ENCODE peak calls at places on chromosomes 12 and 14, in seven cellular contexts. One of them, this sample, is unnamed. For H3K4me1 and H3K9me3, the result is how much of the 10 kb centered on the place peaks cover.

GRCh38 chr12:123063535-123063934 is 83.1 kb downstream of the ARL6IP4 start:
- DNase-seq in HCT116: no peak
- DNase-seq in HepG2: peak
- DNase-seq in H1: peak
- DNase-seq in SK-N-SH: peak
- DNase-seq in K562: peak
- DNase-seq in GM12878: no peak
- DNase-seq in this sample: peak

GRCh38 chr14:45891417-45892080 is 638.5 kb upstream of the MIS18BP1 start:
- DNase-seq in HCT116: no peak
- DNase-seq in HepG2: no peak
- DNase-seq in H1: peak
- DNase-seq in SK-N-SH: no peak
- DNase-seq in K562: no peak
- DNase-seq in GM12878: no peak
- DNase-seq in this sample: no peak

GRCh38 chr14:24110485-24110884 is 4.1 kb upstream of the DCAF11 start:
- DNase-seq in HCT116: no peak
- DNase-seq in HepG2: no peak
- DNase-seq in H1: no peak
- DNase-seq in SK-N-SH: no peak
- DNase-seq in K562: no peak
- DNase-seq in GM12878: no peak
- DNase-seq in this sample: no peak

GRCh38 chr14:95686935-95687334 is 709 bp downstream of the TCL1B start:
- DNase-seq in HCT116: no peak
- DNase-seq in HepG2: no peak
- DNase-seq in H1: no peak
- DNase-seq in SK-N-SH: no peak
- DNase-seq in K562: no peak
- DNase-seq in GM12878: no peak
- DNase-seq in this sample: no peak

GRCh38 chr12:91106283-91106682 is 5.0 kb downstream of the LUM start:
- DNase-seq in HCT116: no peak
- DNase-seq in HepG2: no peak
- DNase-seq in H1: no peak
- DNase-seq in SK-N-SH: no peak
- DNase-seq in K562: no peak
- DNase-seq in GM12878: no peak
- DNase-seq in this sample: no peak

GRCh38 chr12:2643736-2644135 is 151.0 kb upstream of the FKBP4 start:
- DNase-seq in HCT116: no peak
- DNase-seq in HepG2: no peak
- DNase-seq in H1: no peak
- DNase-seq in SK-N-SH: no peak
- DNase-seq in K562: no peak
- DNase-seq in GM12878: no peak
- DNase-seq in this sample: no peak

GRCh38 chr12:103786201-103786600 is 54.8 kb downstream of the NT5DC3 start:
- DNase-seq in HCT116: no peak
- DNase-seq in HepG2: no peak
- DNase-seq in H1: no peak
- DNase-seq in SK-N-SH: no peak
- DNase-seq in K562: no peak
- DNase-seq in GM12878: no peak
- DNase-seq in this sample: no peak

GRCh38 chr14:59359451-59360124 is 105.6 kb downstream of the GPR135 start:
- DNase-seq in HCT116: no peak
- DNase-seq in HepG2: no peak
- DNase-seq in H1: no peak
- DNase-seq in SK-N-SH: no peak
- DNase-seq in K562: no peak
- DNase-seq in GM12878: peak
- DNase-seq in this sample: no peak

GRCh38 chr12:48988030-48988649 is 10.0 kb downstream of the WNT1 start:
- DNase-seq in HCT116: no peak
- DNase-seq in HepG2: peak
- DNase-seq in H1: peak
- DNase-seq in SK-N-SH: peak
- DNase-seq in K562: peak
- DNase-seq in GM12878: no peak
- DNase-seq in this sample: no peak

GRCh38 chr12:50985322-50985721 is 33.0 kb downstream of the HIGD1C start:
- DNase-seq in HCT116: peak
- DNase-seq in HepG2: peak
- DNase-seq in H1: no peak
- DNase-seq in SK-N-SH: no peak
- DNase-seq in K562: no peak
- DNase-seq in GM12878: no peak
- DNase-seq in this sample: no peak

GRCh38 chr14:102917469-102918211 is 4.8 kb upstream of the AMN start:
- DNase-seq in HCT116: peak
- DNase-seq in HepG2: peak
- DNase-seq in H1: peak
- DNase-seq in SK-N-SH: peak
- DNase-seq in K562: peak
- DNase-seq in GM12878: no peak
- DNase-seq in this sample: no peak

GRCh38 chr12:21764063-21764462 is 10.4 kb downstream of the KCNJ8 start:
- DNase-seq in HCT116: no peak
- DNase-seq in HepG2: no peak
- DNase-seq in H1: no peak
- DNase-seq in SK-N-SH: no peak
- DNase-seq in K562: no peak
- DNase-seq in GM12878: no peak
- DNase-seq in this sample: no peak

GRCh38 chr12:50024804-50025186 is 499 bp downstream of the RACGAP1 start:
- DNase-seq in HCT116: no peak
- DNase-seq in HepG2: no peak
- DNase-seq in H1: no peak
- DNase-seq in SK-N-SH: no peak
- DNase-seq in K562: peak
- DNase-seq in GM12878: no peak
- DNase-seq in this sample: no peak

GRCh38 chr12:459430-460258 is at the start of gene B4GALNT3:
- DNase-seq in HCT116: peak
- DNase-seq in HepG2: no peak
- DNase-seq in H1: peak
- DNase-seq in SK-N-SH: peak
- DNase-seq in K562: peak
- DNase-seq in GM12878: no peak
- DNase-seq in this sample: peak

GRCh38 chr12:62914443-62914909 is 20.5 kb downstream of the PPM1H start:
- DNase-seq in HCT116: no peak
- DNase-seq in HepG2: no peak
- DNase-seq in H1: no peak
- DNase-seq in SK-N-SH: no peak
- DNase-seq in K562: peak
- DNase-seq in GM12878: no peak
- DNase-seq in this sample: no peak

GRCh38 chr12:113515082-113515856 is 43.6 kb upstream of the LHX5 start:
- DNase-seq in HCT116: no peak
- DNase-seq in HepG2: no peak
- DNase-seq in H1: peak
- DNase-seq in SK-N-SH: no peak
- DNase-seq in K562: no peak
- DNase-seq in GM12878: no peak
- DNase-seq in this sample: peak

GRCh38 chr14:100305446-100306255 is 593 bp downstream of the SLC25A29 start:
- DNase-seq in HCT116: no peak
- DNase-seq in HepG2: no peak
- DNase-seq in H1: peak
- DNase-seq in SK-N-SH: peak
- DNase-seq in K562: peak
- DNase-seq in GM12878: no peak
- DNase-seq in this sample: no peak

GRCh38 chr14:46820291-46820690 is 168.7 kb upstream of the RPL10L start:
- DNase-seq in HCT116: no peak
- DNase-seq in HepG2: no peak
- DNase-seq in H1: no peak
- DNase-seq in SK-N-SH: no peak
- DNase-seq in K562: no peak
- DNase-seq in GM12878: no peak
- DNase-seq in this sample: no peak

GRCh38 chr14:95507174-95507573 is 9.3 kb downstream of the SYNE3 start:
- DNase-seq in HCT116: no peak
- DNase-seq in HepG2: no peak
- DNase-seq in H1: no peak
- DNase-seq in SK-N-SH: no peak
- DNase-seq in K562: peak
- DNase-seq in GM12878: no peak
- DNase-seq in this sample: no peak

GRCh38 chr12:104355630-104356029 is 52.1 kb downstream of the EID3 start:
- DNase-seq in HCT116: no peak
- DNase-seq in HepG2: no peak
- DNase-seq in H1: peak
- DNase-seq in SK-N-SH: no peak
- DNase-seq in K562: no peak
- DNase-seq in GM12878: no peak
- DNase-seq in this sample: no peak

GRCh38 chr12:88617352-88617751 is 37.1 kb upstream of the KITLG start:
- DNase-seq in HCT116: no peak
- DNase-seq in HepG2: no peak
- DNase-seq in H1: no peak
- DNase-seq in SK-N-SH: no peak
- DNase-seq in K562: no peak
- DNase-seq in GM12878: no peak
- DNase-seq in this sample: no peak

GRCh38 chr14:63787995-63788946 is 60.4 kb upstream of the SGPP1 start:
- DNase-seq in HCT116: no peak
- DNase-seq in HepG2: no peak
- DNase-seq in H1: no peak
- DNase-seq in SK-N-SH: no peak
- DNase-seq in K562: no peak
- DNase-seq in GM12878: no peak
- DNase-seq in this sample: no peak

GRCh38 chr12:6635375-6635855 is 344 bp downstream of the LPAR5 start:
- DNase-seq in HCT116: no peak
- DNase-seq in HepG2: no peak
- DNase-seq in H1: no peak
- DNase-seq in SK-N-SH: peak
- DNase-seq in K562: no peak
- DNase-seq in GM12878: no peak
- DNase-seq in this sample: no peak

GRCh38 chr14:64438181-64438839 is 27.0 kb upstream of the AKAP5 start:
- DNase-seq in HCT116: peak
- DNase-seq in HepG2: no peak
- DNase-seq in H1: no peak
- DNase-seq in SK-N-SH: no peak
- DNase-seq in K562: no peak
- DNase-seq in GM12878: no peak
- DNase-seq in this sample: no peak

GRCh38 chr14:78633747-78634146 is 463.6 kb downstream of the NRXN3 start:
- DNase-seq in HCT116: no peak
- DNase-seq in HepG2: no peak
- DNase-seq in H1: no peak
- DNase-seq in SK-N-SH: no peak
- DNase-seq in K562: no peak
- DNase-seq in GM12878: no peak
- DNase-seq in this sample: no peak
- TF ChIP-seq YY1 in HCT116: no peak
- TF ChIP-seq YY1 in HepG2: no peak
- TF ChIP-seq YY1 in H1: no peak
- TF ChIP-seq YY1 in SK-N-SH: no peak
- TF ChIP-seq YY1 in K562: no peak
- TF ChIP-seq YY1 in GM12878: no peak
- TF ChIP-seq YY1 in this sample: no peak

DNA sequence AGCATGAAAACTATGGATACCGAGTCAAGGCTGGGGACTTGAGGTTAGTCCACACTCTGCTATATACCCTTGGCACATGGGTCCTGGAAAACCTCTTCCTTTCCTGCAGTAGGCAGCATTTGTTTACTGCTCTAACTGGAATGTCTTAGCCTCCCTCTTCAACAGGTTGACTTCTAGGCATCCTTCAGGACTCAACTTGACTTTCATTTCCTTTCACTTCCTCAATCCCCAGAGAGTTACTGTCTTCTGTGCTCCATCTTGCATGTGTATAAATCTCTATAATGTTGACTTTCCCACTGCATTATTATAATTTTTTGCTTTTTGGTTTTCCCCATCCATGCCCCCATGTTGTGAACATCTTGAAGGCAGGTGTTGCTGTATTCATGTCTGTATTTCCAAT is 107.9 kb downstream of the VRK1 start:
- DNase-seq in HCT116: no peak
- DNase-seq in HepG2: no peak
- DNase-seq in H1: no peak
- DNase-seq in SK-N-SH: no peak
- DNase-seq in K562: no peak
- DNase-seq in GM12878: no peak
- DNase-seq in this sample: no peak
- H3K4me1 ChIP-seq in HCT116: under half
- H3K4me1 ChIP-seq in HepG2: under half
- H3K4me1 ChIP-seq in H1: under half
- H3K4me1 ChIP-seq in SK-N-SH: under half
- H3K4me1 ChIP-seq in K562: under half
- H3K4me1 ChIP-seq in GM12878: under half
- H3K4me1 ChIP-seq in this sample: under half

GRCh38 chr12:133080619-133081407 is at the start of gene ZNF140:
- DNase-seq in HCT116: no peak
- DNase-seq in HepG2: peak
- DNase-seq in H1: no peak
- DNase-seq in SK-N-SH: peak
- DNase-seq in K562: peak
- DNase-seq in GM12878: peak
- DNase-seq in this sample: peak

GRCh38 chr12:133080051-133080618 is 588 bp upstream of the ZNF140 start:
- DNase-seq in HCT116: no peak
- DNase-seq in HepG2: peak
- DNase-seq in H1: peak
- DNase-seq in SK-N-SH: peak
- DNase-seq in K562: peak
- DNase-seq in GM12878: peak
- DNase-seq in this sample: peak

GRCh38 chr12:133081408-133081806 is 684 bp downstream of the ZNF140 start:
- DNase-seq in HCT116: no peak
- DNase-seq in HepG2: no peak
- DNase-seq in H1: no peak
- DNase-seq in SK-N-SH: no peak
- DNase-seq in K562: no peak
- DNase-seq in GM12878: no peak
- DNase-seq in this sample: no peak

GRCh38 chr12:133083345-133083744 is 2.6 kb downstream of the ZNF140 start:
- DNase-seq in HCT116: no peak
- DNase-seq in HepG2: no peak
- DNase-seq in H1: no peak
- DNase-seq in SK-N-SH: no peak
- DNase-seq in K562: no peak
- DNase-seq in GM12878: no peak
- DNase-seq in this sample: no peak
- H3K9me3 ChIP-seq in HCT116: under half
- H3K9me3 ChIP-seq in HepG2: half or more
- H3K9me3 ChIP-seq in H1: under half
- H3K9me3 ChIP-seq in SK-N-SH: under half
- H3K9me3 ChIP-seq in K562: under half
- H3K9me3 ChIP-seq in GM12878: half or more
- H3K9me3 ChIP-seq in this sample: half or more

DNA sequence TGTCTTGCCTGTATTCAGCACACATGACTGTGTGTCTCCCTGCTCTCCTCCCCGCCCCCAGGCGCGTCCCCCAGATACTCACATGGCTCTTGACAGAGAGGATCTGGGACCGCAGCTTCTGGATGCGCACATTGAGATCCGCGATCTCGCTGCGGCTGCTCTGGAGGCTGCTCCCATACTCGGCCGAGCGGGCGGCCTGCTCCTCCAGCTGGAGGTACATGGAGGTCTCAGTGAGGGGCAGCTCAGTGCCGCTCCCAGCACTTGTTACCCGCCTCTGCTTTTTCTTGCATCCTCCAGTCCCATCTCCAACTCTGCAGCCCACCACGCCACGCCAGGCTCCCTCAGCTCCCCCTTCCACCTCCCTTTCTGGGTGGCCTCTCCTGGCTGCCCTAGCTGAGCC is 18.9 kb downstream of the KRT80 start:
- DNase-seq in HCT116: no peak
- DNase-seq in HepG2: no peak
- DNase-seq in H1: no peak
- DNase-seq in SK-N-SH: no peak
- DNase-seq in K562: no peak
- DNase-seq in GM12878: no peak
- DNase-seq in this sample: no peak
- TF ChIP-seq YY1 in HCT116: no peak
- TF ChIP-seq YY1 in HepG2: no peak
- TF ChIP-seq YY1 in H1: no peak
- TF ChIP-seq YY1 in SK-N-SH: no peak
- TF ChIP-seq YY1 in K562: no peak
- TF ChIP-seq YY1 in GM12878: no peak
- TF ChIP-seq YY1 in this sample: no peak